ENCODE peak calls at places on chromosomes 1 and 21, in seven cellular contexts. F, P, R, X, I, V and M are unnamed samples.
A peak's percentile ranks its signal among the peaks of the same experiment; 100 is the strongest.

GRCh38 chr21:26591543-26591942 is 18.5 kb upstream of the CYYR1 start:
- DNase-seq in R (no peak), I (no peak), X (no peak), P (no peak), F (no peak), V (no peak), M (no peak)

GRCh38 chr1:111406325-111406768 is 21.2 kb downstream of the OVGP1 start:
- DNase-seq in F (no peak), I (no peak), P (peak; percentile 30), X (peak; percentile 69), V (no peak), R (peak; percentile 82), M (peak; percentile 19)

GRCh38 chr1:25875154-25875855 is at the start of gene PAQR7:
- DNase-seq in V (peak; percentile 37), P (peak; percentile 86), F (no peak), I (peak; percentile 76), R (peak; percentile 87), X (peak; percentile 74), M (peak; percentile 78)

GRCh38 chr1:145879775-145880174 is 5.9 kb downstream of the ANKRD35 start:
- DNase-seq in P (no peak), I (no peak), X (no peak), R (no peak), F (no peak), V (no peak), M (no peak)

GRCh38 chr21:42988234-42988965 is 14.0 kb downstream of the PKNOX1 start:
- DNase-seq in P (no peak), V (no peak), X (no peak), I (no peak), F (no peak), R (no peak), M (no peak)

GRCh38 chr1:31717341-31717740 is 13.5 kb upstream of the COL16A1 start:
- DNase-seq in R (no peak), V (no peak), F (no peak), I (no peak), P (no peak), X (no peak), M (no peak)

GRCh38 chr1:49298304-49298703 is 521.6 kb upstream of the BEND5 start:
- DNase-seq in R (peak; percentile 34), V (no peak), P (peak; percentile 92), I (no peak), X (no peak), F (no peak), M (no peak)

GRCh38 chr1:227937531-227938145 is 10.1 kb downstream of the WNT9A start:
- DNase-seq in V (no peak), P (no peak), X (no peak), I (no peak), F (no peak), R (no peak), M (no peak)

GRCh38 chr1:228340686-228341449 is 65.8 kb downstream of the TRIM11 start:
- DNase-seq in I (peak; percentile 10), X (no peak), R (no peak), P (no peak), F (peak; percentile 18), V (no peak), M (no peak)

GRCh38 chr21:14901482-14901958 is 163.3 kb downstream of the NRIP1 start:
- DNase-seq in F (no peak), P (no peak), R (no peak), I (no peak), X (no peak), V (no peak), M (no peak)

GRCh38 chr21:23452384-23453083 is 2154.7 kb downstream of the MRPL39 start:
- DNase-seq in P (peak; percentile 23), R (no peak), F (peak; percentile 2), I (no peak), V (no peak), X (no peak), M (no peak)

GRCh38 chr1:80498673-80499072 is 1302.1 kb upstream of the ADGRL2 start:
- DNase-seq in F (no peak), X (no peak), R (no peak), I (no peak), V (no peak), P (no peak), M (no peak)

GRCh38 chr1:17099941-17100340 is 19.3 kb downstream of the PADI2 start:
- DNase-seq in R (no peak), V (no peak), X (no peak), P (no peak), F (no peak), I (no peak), M (no peak)

GRCh38 chr1:51488372-51489050 is 30.6 kb downstream of the EPS15 start:
- DNase-seq in I (no peak), F (no peak), R (no peak), V (no peak), X (no peak), P (no peak), M (no peak)

GRCh38 chr1:44377925-44378784 is 23.1 kb upstream of the ERI3 start:
- DNase-seq in R (peak; percentile 57), X (no peak), P (peak; percentile 47), F (peak; percentile 61), I (peak; percentile 15), V (peak; percentile 46), M (peak; percentile 26)

GRCh38 chr1:222777977-222778376 is 36.9 kb upstream of the DISP1 start:
- DNase-seq in R (no peak), X (no peak), V (peak; percentile 36), P (no peak), F (no peak), I (no peak), M (no peak)

GRCh38 chr1:200103961-200104583 is 76.6 kb downstream of the NR5A2 start:
- DNase-seq in V (no peak), F (no peak), X (no peak), P (no peak), I (no peak), R (no peak), M (peak; percentile 31)

DNA sequence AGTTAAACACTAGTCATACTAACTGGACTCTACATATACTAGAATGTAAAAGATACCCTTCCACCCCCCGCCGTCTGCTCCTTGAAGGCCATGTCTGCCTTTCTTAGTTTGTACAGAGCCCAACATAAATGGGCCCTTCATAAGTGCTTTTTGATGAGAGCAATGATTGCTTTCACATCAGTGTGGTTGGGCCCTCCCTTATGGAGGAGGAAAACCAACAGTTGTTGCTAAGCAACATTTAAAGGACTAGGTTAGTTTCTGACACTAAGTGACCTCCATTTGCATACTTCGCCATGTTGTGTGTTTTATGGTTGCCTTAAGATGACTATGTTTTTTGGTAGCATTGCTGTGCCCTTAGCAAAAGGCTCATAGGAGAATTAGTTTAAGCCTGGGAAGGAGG is 182.0 kb upstream of the SGIP1 start:
- DNase-seq in R (no peak), P (no peak), X (no peak), I (no peak), V (no peak), F (no peak), M (no peak)
- H3K27ac ChIP-seq in R (no peak overlapping the region), P (no peak overlapping the region), X (peak overlapping the region; percentile 46), I (peak overlapping the region; percentile 68), V (peak overlapping the region; percentile 73), F (no peak overlapping the region), M (no peak overlapping the region)

GRCh38 chr21:29477347-29477746 is 178.6 kb downstream of the BACH1 start:
- DNase-seq in R (no peak), P (no peak), I (no peak), X (no peak), V (no peak), F (no peak), M (no peak)

GRCh38 chr21:29473808-29474207 is 175.1 kb downstream of the BACH1 start:
- DNase-seq in I (no peak), P (no peak), F (no peak), X (no peak), V (no peak), R (no peak), M (no peak)

GRCh38 chr21:29470397-29470796 is 171.7 kb downstream of the BACH1 start:
- DNase-seq in I (no peak), R (no peak), V (no peak), F (no peak), X (no peak), P (no peak), M (no peak)

GRCh38 chr21:29477941-29478340 is 179.2 kb downstream of the BACH1 start:
- DNase-seq in V (no peak), R (no peak), I (no peak), P (no peak), F (no peak), X (no peak), M (no peak)

GRCh38 chr21:29475329-29475728 is 176.6 kb downstream of the BACH1 start:
- DNase-seq in I (no peak), X (no peak), R (no peak), V (no peak), F (no peak), P (no peak), M (no peak)
- H3K4me3 ChIP-seq in I (no peak overlapping the region), X (no peak overlapping the region), R (no peak overlapping the region), V (no peak overlapping the region), F (no peak overlapping the region), P (no peak overlapping the region), M (no peak overlapping the region)

GRCh38 chr1:39648496-39648895 is 9.1 kb upstream of the HEYL start:
- DNase-seq in X (no peak), P (peak; percentile 47), V (no peak), I (no peak), R (no peak), F (no peak), M (no peak)

GRCh38 chr1:39645411-39646043 is 6.1 kb upstream of the HEYL start:
- DNase-seq in F (no peak), V (no peak), R (no peak), I (no peak), P (no peak), X (no peak), M (no peak)

GRCh38 chr1:39647247-39647646 is 7.8 kb upstream of the HEYL start:
- DNase-seq in P (no peak), F (no peak), V (no peak), R (no peak), X (no peak), I (no peak), M (no peak)

GRCh38 chr1:39643705-39644104 is 4.3 kb upstream of the HEYL start:
- DNase-seq in I (no peak), P (no peak), V (no peak), R (no peak), X (no peak), F (no peak), M (no peak)

GRCh38 chr1:39646232-39647081 is 7.0 kb upstream of the HEYL start:
- DNase-seq in P (peak; percentile 78), F (no peak), X (no peak), R (no peak), I (peak; percentile 89), V (no peak), M (peak; percentile 24)
- H3K27ac ChIP-seq in P (peak overlapping the region; percentile 67), F (no peak overlapping the region), X (peak overlapping the region; percentile 39), R (peak overlapping the region; percentile 53), I (peak overlapping the region; percentile 82), V (no peak overlapping the region), M (no peak overlapping the region)

DNA sequence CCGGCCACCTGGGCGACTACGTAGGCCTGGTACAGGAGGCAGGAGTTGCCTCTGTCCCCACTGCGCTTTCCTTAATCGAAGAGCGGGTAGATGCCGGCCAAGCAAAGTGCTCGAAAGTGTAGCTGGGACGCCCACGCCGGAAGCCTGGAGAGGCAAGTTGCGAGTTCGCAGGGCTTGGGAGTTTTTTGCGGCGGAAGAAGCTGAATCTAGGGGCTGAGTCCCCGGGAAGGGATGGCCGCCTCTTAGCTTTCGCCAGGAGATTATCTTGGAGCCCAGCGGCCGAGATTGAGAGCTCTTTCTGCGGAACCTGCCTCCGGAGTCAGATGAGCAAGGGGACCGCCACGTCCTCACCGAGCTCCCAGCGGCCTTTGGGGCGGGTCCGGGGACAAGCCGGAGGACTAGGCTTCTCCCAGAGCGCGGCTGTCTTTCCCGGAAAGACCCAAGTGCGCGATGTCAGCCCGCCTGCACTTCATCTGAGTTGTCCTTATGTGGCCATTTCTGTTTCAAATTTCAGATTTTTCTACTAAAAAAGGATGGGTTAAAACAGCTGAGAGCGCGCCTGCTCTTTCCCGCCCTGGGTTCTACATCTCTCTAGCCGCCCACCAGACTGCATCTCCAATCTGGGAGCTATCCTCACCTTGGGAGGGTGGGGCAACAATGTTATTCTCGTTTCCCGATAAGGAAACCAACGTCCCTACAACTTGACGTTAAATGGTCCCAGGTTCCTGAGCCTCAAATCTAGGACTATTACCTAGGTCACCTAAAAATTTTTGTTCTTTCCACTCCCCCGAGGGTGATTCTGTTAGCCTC is 12.4 kb upstream of the TBX15 start:
- DNase-seq in R (no peak), F (no peak), V (no peak), I (peak; percentile 20), X (no peak), P (no peak), M (no peak)
- H3K4me3 ChIP-seq in R (no peak overlapping the region), F (peak overlapping the region; percentile 22), V (peak overlapping the region; percentile 21), I (peak overlapping the region; percentile 34), X (no peak overlapping the region), P (no peak overlapping the region), M (no peak overlapping the region)